ENCODE peak calls at places on chromosomes 12 and 14, in six cellular contexts. N, J, R, A, Z and U are unnamed samples.

GRCh38 chr12:12201274-12201758 is 65.5 kb downstream of the LRP6 start:
- DNase-seq in N (no peak), J (no peak), R (no peak), A (no peak), Z (no peak), U (no peak)

GRCh38 chr12:503111-503761 is 43.5 kb downstream of the B4GALNT3 start:
- DNase-seq in N (peak; percentile 8), J (peak; percentile 13), R (no peak), A (no peak), Z (no peak), U (no peak)

GRCh38 chr12:30564394-30564793 is 131.3 kb downstream of the IPO8 start:
- DNase-seq in N (no peak), J (no peak), R (no peak), A (no peak), Z (no peak), U (no peak)

GRCh38 chr12:25792031-25792430 is 166.5 kb upstream of the RASSF8 start:
- DNase-seq in N (peak; percentile 53), J (peak; percentile 70), R (peak; percentile 48), A (no peak), Z (no peak), U (peak; percentile 33)

GRCh38 chr12:104896710-104897109 is 61.4 kb downstream of the SLC41A2 start:
- DNase-seq in N (no peak), J (no peak), R (no peak), A (no peak), Z (no peak), U (no peak)

GRCh38 chr14:60238955-60239354 is 10.1 kb upstream of the PPM1A start:
- DNase-seq in N (no peak), J (no peak), R (no peak), A (no peak), Z (no peak), U (no peak)

GRCh38 chr14:100362311-100362927 is 39.3 kb downstream of the SLC25A47 start:
- DNase-seq in N (no peak), J (no peak), R (no peak), A (no peak), Z (no peak), U (no peak)

GRCh38 chr12:32302218-32302826 is 97.0 kb upstream of the FGD4 start:
- DNase-seq in N (peak; percentile 55), J (peak; percentile 56), R (peak; percentile 41), A (no peak), Z (no peak), U (no peak)

GRCh38 chr14:73787760-73788508 is 63.7 kb upstream of the PTGR2 start:
- DNase-seq in N (peak; percentile 57), J (peak; percentile 56), R (peak; percentile 24), A (no peak), Z (no peak), U (peak; percentile 81)

GRCh38 chr12:69099201-69099837 is 140.1 kb upstream of the CPSF6 start:
- DNase-seq in N (no peak), J (no peak), R (no peak), A (no peak), Z (no peak), U (no peak)

GRCh38 chr12:27879708-27880107 is 92.8 kb downstream of the PTHLH start:
- DNase-seq in N (no peak), J (no peak), R (no peak), A (no peak), Z (no peak), U (no peak)

GRCh38 chr12:89862511-89863331 is 154.1 kb upstream of the ATP2B1 start:
- DNase-seq in N (peak; percentile 30), J (peak; percentile 61), R (no peak), A (peak; percentile 24), Z (peak; percentile 21), U (peak; percentile 7)

GRCh38 chr12:101697930-101698781 is 716 bp downstream of the CHPT1 start:
- DNase-seq in N (peak; percentile 52), J (peak; percentile 46), R (peak; percentile 32), A (no peak), Z (peak; percentile 40), U (peak; percentile 71)

GRCh38 chr12:113214938-113215400 is 6.3 kb upstream of the TPCN1 start:
- DNase-seq in N (peak; percentile 100), J (peak; percentile 59), R (peak; percentile 99), A (no peak), Z (peak; percentile 99), U (peak; percentile 96)

GRCh38 chr12:569091-569676 is 94.1 kb downstream of the NINJ2 start:
- DNase-seq in N (no peak), J (no peak), R (no peak), A (no peak), Z (no peak), U (no peak)

GRCh38 chr14:92997343-92998061 is 74.6 kb downstream of the CHGA start:
- DNase-seq in N (peak; percentile 32), J (no peak), R (no peak), A (no peak), Z (peak; percentile 29), U (peak; percentile 29)

GRCh38 chr12:113625499-113625898 is 153.8 kb upstream of the LHX5 start:
- DNase-seq in N (no peak), J (no peak), R (no peak), A (no peak), Z (no peak), U (no peak)

GRCh38 chr12:105382771-105383632 is 52.5 kb downstream of the C12orf75 start:
- DNase-seq in N (peak; percentile 85), J (peak; percentile 84), R (peak; percentile 67), A (no peak), Z (peak; percentile 84), U (peak; percentile 80)

GRCh38 chr12:109927622-109928021 is 27.5 kb downstream of the TCHP start:
- DNase-seq in N (peak; percentile 74), J (peak; percentile 47), R (peak; percentile 55), A (peak; percentile 24), Z (peak; percentile 50), U (peak; percentile 62)